ENCODE peak calls at places on chromosome 21, in five cellular contexts. One of them, this sample, is unnamed.

GRCh38 chr21:16651956-16652355 is 860.9 kb upstream of the CXADR start:
- DNase-seq in AG08395: no peak
- DNase-seq in D341Med: no peak
- DNase-seq in Daoy: no peak
- DNase-seq in GDM1: no peak
- DNase-seq in this sample: no peak

GRCh38 chr21:42760361-42760970 is 107.0 kb downstream of the PDE9A start:
- DNase-seq in AG08395: no peak
- DNase-seq in D341Med: no peak
- DNase-seq in Daoy: no peak
- DNase-seq in GDM1: no peak
- DNase-seq in this sample: no peak

GRCh38 chr21:46229923-46230260 is 1.3 kb upstream of the LSS start:
- DNase-seq in AG08395: no peak
- DNase-seq in D341Med: no peak
- DNase-seq in Daoy: no peak
- DNase-seq in GDM1: no peak
- DNase-seq in this sample: no peak

GRCh38 chr21:30561957-30562356 is 843 bp upstream of the KRTAP19-7 start:
- DNase-seq in AG08395: no peak
- DNase-seq in D341Med: no peak
- DNase-seq in Daoy: no peak
- DNase-seq in GDM1: no peak
- DNase-seq in this sample: no peak

GRCh38 chr21:31382060-31382459 is 38.0 kb upstream of the TIAM1 start:
- DNase-seq in AG08395: no peak
- DNase-seq in D341Med: no peak
- DNase-seq in Daoy: no peak
- DNase-seq in GDM1: no peak
- DNase-seq in this sample: no peak

GRCh38 chr21:44908908-44909307 is 11.8 kb downstream of the ITGB2 start:
- DNase-seq in AG08395: no peak
- DNase-seq in D341Med: no peak
- DNase-seq in Daoy: no peak
- DNase-seq in GDM1: no peak
- DNase-seq in this sample: no peak

GRCh38 chr21:26851109-26851944 is 6.1 kb upstream of the ADAMTS1 start:
- DNase-seq in AG08395: no peak
- DNase-seq in D341Med: no peak
- DNase-seq in Daoy: no peak
- DNase-seq in GDM1: no peak
- DNase-seq in this sample: no peak

GRCh38 chr21:16318651-16319300 is 589.0 kb downstream of the USP25 start:
- DNase-seq in AG08395: no peak
- DNase-seq in D341Med: no peak
- DNase-seq in Daoy: no peak
- DNase-seq in GDM1: no peak
- DNase-seq in this sample: no peak

GRCh38 chr21:45525153-45525909 is 16.9 kb downstream of the SLC19A1 start:
- DNase-seq in AG08395: no peak
- DNase-seq in D341Med: no peak
- DNase-seq in Daoy: no peak
- DNase-seq in GDM1: no peak
- DNase-seq in this sample: no peak

GRCh38 chr21:20882462-20883415 is 115.5 kb upstream of the NCAM2 start:
- DNase-seq in AG08395: peak
- DNase-seq in D341Med: peak
- DNase-seq in Daoy: peak
- DNase-seq in GDM1: peak
- DNase-seq in this sample: peak

GRCh38 chr21:34129971-34130597 is 56.7 kb downstream of the MRPS6 start:
- DNase-seq in AG08395: no peak
- DNase-seq in D341Med: no peak
- DNase-seq in Daoy: no peak
- DNase-seq in GDM1: no peak
- DNase-seq in this sample: no peak

GRCh38 chr21:45596704-45597318 is 46.7 kb upstream of the PCBP3 start:
- DNase-seq in AG08395: peak
- DNase-seq in D341Med: peak
- DNase-seq in Daoy: peak
- DNase-seq in GDM1: peak
- DNase-seq in this sample: peak

GRCh38 chr21:45000637-45001133 is 60.9 kb downstream of the SLX9 start:
- DNase-seq in AG08395: no peak
- DNase-seq in D341Med: no peak
- DNase-seq in Daoy: no peak
- DNase-seq in GDM1: no peak
- DNase-seq in this sample: no peak

GRCh38 chr21:31929548-31929947 is 56.7 kb downstream of the HUNK start:
- DNase-seq in AG08395: no peak
- DNase-seq in D341Med: no peak
- DNase-seq in Daoy: no peak
- DNase-seq in GDM1: no peak
- DNase-seq in this sample: no peak

GRCh38 chr21:29504751-29505321 is 206.1 kb downstream of the BACH1 start:
- DNase-seq in AG08395: peak
- DNase-seq in D341Med: no peak
- DNase-seq in Daoy: peak
- DNase-seq in GDM1: no peak
- DNase-seq in this sample: no peak

GRCh38 chr21:41707231-41707988 is 59.4 kb downstream of the RIPK4 start:
- DNase-seq in AG08395: no peak
- DNase-seq in D341Med: no peak
- DNase-seq in Daoy: peak
- DNase-seq in GDM1: no peak
- DNase-seq in this sample: no peak

GRCh38 chr21:42779431-42779861 is 99.9 kb downstream of the WDR4 start:
- DNase-seq in AG08395: no peak
- DNase-seq in D341Med: no peak
- DNase-seq in Daoy: no peak
- DNase-seq in GDM1: no peak
- DNase-seq in this sample: no peak

GRCh38 chr21:15210235-15210678 is 145.5 kb upstream of the NRIP1 start:
- DNase-seq in AG08395: no peak
- DNase-seq in D341Med: no peak
- DNase-seq in Daoy: peak
- DNase-seq in GDM1: no peak
- DNase-seq in this sample: no peak

GRCh38 chr21:45255381-45256020 is 32.2 kb downstream of the POFUT2 start:
- DNase-seq in AG08395: no peak
- DNase-seq in D341Med: peak
- DNase-seq in Daoy: peak
- DNase-seq in GDM1: no peak
- DNase-seq in this sample: no peak

GRCh38 chr21:34836933-34837505 is 168.2 kb downstream of the CLIC6 start:
- DNase-seq in AG08395: no peak
- DNase-seq in D341Med: no peak
- DNase-seq in Daoy: no peak
- DNase-seq in GDM1: no peak
- DNase-seq in this sample: no peak

GRCh38 chr21:35002879-35003722 is 46.0 kb downstream of the RUNX1 start:
- DNase-seq in AG08395: no peak
- DNase-seq in D341Med: no peak
- DNase-seq in Daoy: peak
- DNase-seq in GDM1: peak
- DNase-seq in this sample: peak

GRCh38 chr21:44870748-44871495 is 2.6 kb downstream of the PTTG1IP start:
- DNase-seq in AG08395: no peak
- DNase-seq in D341Med: no peak
- DNase-seq in Daoy: peak
- DNase-seq in GDM1: no peak
- DNase-seq in this sample: peak

GRCh38 chr21:44932366-44933181 is 7.3 kb upstream of the SLX9 start:
- DNase-seq in AG08395: peak
- DNase-seq in D341Med: peak
- DNase-seq in Daoy: no peak
- DNase-seq in GDM1: peak
- DNase-seq in this sample: peak

GRCh38 chr21:16551101-16551695 is 821.4 kb downstream of the USP25 start:
- DNase-seq in AG08395: no peak
- DNase-seq in D341Med: no peak
- DNase-seq in Daoy: no peak
- DNase-seq in GDM1: no peak
- DNase-seq in this sample: no peak

GRCh38 chr21:43272591-43272990 is 103.8 kb downstream of the CRYAA start:
- DNase-seq in AG08395: no peak
- DNase-seq in D341Med: no peak
- DNase-seq in Daoy: no peak
- DNase-seq in GDM1: no peak
- DNase-seq in this sample: no peak

GRCh38 chr21:43299441-43300277 is 127.3 kb downstream of the SIK1 start:
- DNase-seq in AG08395: no peak
- DNase-seq in D341Med: no peak
- DNase-seq in Daoy: no peak
- DNase-seq in GDM1: no peak
- DNase-seq in this sample: no peak

GRCh38 chr21:39000496-39000895 is 182.8 kb downstream of the PSMG1 start:
- DNase-seq in AG08395: no peak
- DNase-seq in D341Med: no peak
- DNase-seq in Daoy: peak
- DNase-seq in GDM1: no peak
- DNase-seq in this sample: no peak

This sample was measured in KBM-7.